ENCODE peak calls at places on chromosomes 16 and 17, in five cellular contexts. T, H, I, V and O are unnamed samples.

GRCh38 chr17:32496348-32497078 is 9.7 kb downstream of the CDK5R1 start:
- DNase-seq in I (no peak), H (peak; percentile 38), V (no peak), T (no peak), O (peak; percentile 74)

GRCh38 chr16:87535855-87536794 is 43.3 kb upstream of the ZCCHC14 start:
- DNase-seq in T (no peak), I (no peak), H (no peak), V (no peak), O (no peak)

GRCh38 chr17:41278176-41278955 is 2.9 kb downstream of the KRTAP9-7 start:
- DNase-seq in V (no peak), I (no peak), T (no peak), H (no peak), O (no peak)

GRCh38 chr17:65656390-65657250 is 95.2 kb upstream of the AXIN2 start:
- DNase-seq in T (no peak), I (no peak), V (no peak), H (peak; percentile 19), O (no peak)

GRCh38 chr17:57939797-57940196 is 15.4 kb downstream of the CUEDC1 start:
- DNase-seq in T (no peak), V (no peak), I (no peak), H (no peak), O (no peak)

GRCh38 chr16:35795361-35796029 is 2336.1 kb downstream of the TP53TG3F start:
- DNase-seq in T (no peak), H (no peak), V (no peak), I (no peak), O (no peak)

GRCh38 chr16:4529085-4530060 is 9.2 kb downstream of the CDIP1 start:
- DNase-seq in I (no peak), H (peak; percentile 71), V (no peak), T (no peak), O (no peak)

GRCh38 chr17:60451965-60452364 is 29.7 kb downstream of the CHCT1 start:
- DNase-seq in H (no peak), I (no peak), V (no peak), T (no peak), O (no peak)

GRCh38 chr17:68456529-68457167 is 648 bp downstream of the WIPI1 start:
- DNase-seq in V (peak; percentile 82), I (peak; percentile 90), T (peak; percentile 66), H (peak; percentile 95), O (peak; percentile 83)

GRCh38 chr17:65514082-65514481 is 47.4 kb downstream of the AXIN2 start:
- DNase-seq in T (no peak), I (peak; percentile 8), H (no peak), V (no peak), O (no peak)

GRCh38 chr16:54284319-54284930 is 2.2 kb downstream of the IRX3 start:
- DNase-seq in H (no peak), I (peak; percentile 69), V (no peak), T (peak; percentile 20), O (no peak)

GRCh38 chr16:58034786-58035185 is 9.2 kb downstream of the MMP15 start:
- DNase-seq in H (no peak), T (no peak), V (no peak), I (no peak), O (no peak)

GRCh38 chr16:78660795-78661194 is 561.3 kb downstream of the WWOX start:
- DNase-seq in I (no peak), T (no peak), H (no peak), V (no peak), O (no peak)

GRCh38 chr17:18042969-18043368 is 3.8 kb downstream of the GID4 start:
- DNase-seq in T (no peak), H (no peak), I (no peak), V (no peak), O (no peak)

GRCh38 chr17:18044609-18045008 is 5.4 kb downstream of the GID4 start:
- DNase-seq in H (no peak), V (no peak), T (no peak), I (no peak), O (no peak)

GRCh38 chr17:18045691-18046090 is 6.5 kb downstream of the GID4 start:
- DNase-seq in V (no peak), H (no peak), I (no peak), T (no peak), O (no peak)

GRCh38 chr17:18041776-18042175 is 2.6 kb downstream of the GID4 start:
- DNase-seq in I (no peak), V (no peak), T (no peak), H (peak; percentile 35), O (no peak)

GRCh38 chr17:18043491-18043890 is 4.3 kb downstream of the GID4 start:
- DNase-seq in I (no peak), V (no peak), H (peak; percentile 22), T (no peak), O (no peak)
- TF ChIP-seq CTCF in I (no peak), V (no peak), H (no peak), T (no peak), O (no peak)

DNA sequence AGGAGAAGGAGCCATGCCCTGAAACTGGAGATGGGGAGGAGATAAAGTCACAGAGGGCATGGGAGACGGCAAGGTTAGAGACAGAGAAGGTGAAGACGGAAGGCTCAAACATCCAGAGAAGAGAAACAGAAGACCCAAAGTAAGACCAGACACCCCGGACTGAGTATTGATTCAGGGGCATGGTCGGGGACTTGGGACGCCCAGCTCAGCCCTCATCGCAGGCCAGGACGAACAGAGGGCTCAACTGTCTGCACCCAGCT is 1.1 kb downstream of the XYLT1 start:
- DNase-seq in V (no peak), T (no peak), I (no peak), H (no peak), O (no peak)
- TF ChIP-seq CTCF in V (no peak), T (no peak), I (no peak), H (no peak), O (no peak)

GRCh38 chr17:34725740-34726139 is 146.4 kb downstream of the TMEM132E start:
- DNase-seq in V (no peak), T (no peak), H (no peak), I (no peak), O (peak; percentile 46)

GRCh38 chr17:34726536-34727384 is 147.4 kb downstream of the TMEM132E start:
- DNase-seq in H (no peak), I (no peak), T (no peak), V (no peak), O (peak; percentile 53)

GRCh38 chr17:34727601-34728000 is 148.2 kb downstream of the TMEM132E start:
- DNase-seq in I (no peak), T (no peak), H (no peak), V (no peak), O (no peak)

GRCh38 chr17:34723875-34724274 is 144.5 kb downstream of the TMEM132E start:
- DNase-seq in T (no peak), V (no peak), I (no peak), H (no peak), O (no peak)

GRCh38 chr17:34725008-34725407 is 145.6 kb downstream of the TMEM132E start:
- DNase-seq in I (no peak), T (no peak), V (no peak), H (no peak), O (peak; percentile 65)
- TF ChIP-seq CTCF in I (no peak), T (no peak), V (no peak), H (no peak), O (no peak)

DNA sequence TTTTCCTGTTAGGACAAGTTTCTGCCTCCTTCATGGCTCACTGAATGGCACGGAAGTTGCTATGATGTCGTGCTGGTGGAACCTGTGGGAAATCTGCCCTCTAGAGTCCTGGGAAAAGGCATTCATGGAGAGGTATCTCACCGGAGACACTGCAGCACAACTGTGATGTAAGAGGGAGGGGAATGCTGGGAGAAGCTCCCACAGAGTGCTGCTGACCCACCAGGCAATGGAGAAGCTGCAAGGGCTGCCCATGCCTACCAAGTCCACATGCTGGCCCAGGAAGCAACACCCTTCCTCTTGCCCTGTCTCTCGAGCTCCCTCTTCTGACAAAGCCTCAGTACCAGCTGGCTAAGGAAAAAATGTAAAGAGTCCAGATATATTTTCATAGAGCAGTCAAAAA is 45.2 kb upstream of the SLC5A11 start:
- DNase-seq in T (no peak), V (no peak), I (no peak), H (peak; percentile 36), O (no peak)
- TF ChIP-seq CTCF in T (no peak), V (no peak), I (no peak), H (peak; percentile 28), O (no peak)

DNA sequence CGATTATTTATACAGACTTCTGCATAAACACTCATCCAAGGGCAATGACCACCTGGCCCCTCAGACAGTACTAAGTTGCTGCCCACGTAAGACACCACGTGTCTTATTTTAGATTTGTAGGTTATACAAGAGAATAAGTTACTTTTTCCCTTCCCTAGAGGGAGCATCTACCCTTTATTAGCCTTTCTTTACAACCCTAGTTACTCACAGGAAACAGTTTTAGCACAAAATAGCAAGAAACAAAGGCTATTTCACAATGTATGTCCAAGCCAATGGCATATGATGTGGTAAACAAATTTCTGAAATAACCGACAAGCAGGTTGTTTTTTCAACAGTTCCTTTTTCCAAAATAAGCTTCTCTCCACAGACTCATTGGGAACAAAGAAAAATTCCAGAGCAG is 50.1 kb upstream of the ERN1 start:
- DNase-seq in T (no peak), I (no peak), V (no peak), H (peak; percentile 88), O (no peak)
- TF ChIP-seq CTCF in T (no peak), I (no peak), V (no peak), H (peak; percentile 41), O (no peak)

GRCh38 chr16:50371936-50372595 is 3.3 kb upstream of the BRD7 start:
- DNase-seq in H (peak; percentile 21), I (no peak), T (peak; percentile 16), V (no peak), O (no peak)
- TF ChIP-seq CTCF in H (peak; percentile 44), I (no peak), T (no peak), V (no peak), O (no peak)

GRCh38 chr17:30906101-30906911 is at the start of gene TEFM:
- DNase-seq in H (peak; percentile 94), T (peak; percentile 91), V (peak; percentile 82), I (peak; percentile 92), O (peak; percentile 97)
- TF ChIP-seq CTCF in H (no peak), T (no peak), V (no peak), I (no peak), O (no peak)

GRCh38 chr16:56307534-56307873 is 116.2 kb downstream of the GNAO1 start:
- DNase-seq in V (no peak), I (no peak), H (no peak), T (no peak), O (no peak)

GRCh38 chr16:56312028-56312300 is 113.4 kb downstream of the AMFR start:
- DNase-seq in T (no peak), I (no peak), H (no peak), V (no peak), O (no peak)

GRCh38 chr16:56311208-56312027 is 113.9 kb downstream of the AMFR start:
- DNase-seq in H (no peak), T (no peak), I (no peak), V (no peak), O (no peak)

GRCh38 chr16:56312556-56312955 is 112.8 kb downstream of the AMFR start:
- DNase-seq in H (no peak), V (no peak), T (no peak), I (no peak), O (no peak)

DNA sequence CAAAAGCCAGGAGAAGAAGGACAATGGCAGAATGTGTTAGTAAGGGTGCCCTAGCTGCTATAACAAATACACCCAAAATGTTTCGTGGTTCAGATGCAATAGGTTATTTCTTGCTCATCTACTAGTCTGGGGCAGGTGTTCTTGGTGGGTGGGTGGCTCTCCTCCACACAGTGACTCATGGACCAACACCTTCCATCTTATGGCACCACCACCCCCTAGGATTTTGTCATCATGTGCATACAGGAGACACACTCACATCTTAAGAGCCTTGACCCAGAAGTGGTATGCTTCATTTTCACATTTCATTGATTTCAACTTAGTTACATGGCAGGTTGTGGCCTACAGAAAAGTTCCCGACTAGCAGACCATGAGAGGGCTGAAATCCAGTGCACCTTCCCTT is 114.7 kb downstream of the AMFR start:
- DNase-seq in I (no peak), T (no peak), V (no peak), H (no peak), O (no peak)
- TF ChIP-seq CTCF in I (no peak), T (no peak), V (no peak), H (no peak), O (no peak)